ENCODE peak calls at places on chromosome 14, in six cellular contexts. F, Y, D, X, H and B are unnamed samples.

GRCh38 chr14:53807580-53807979 is 149.0 kb downstream of the BMP4 start:
- DNase-seq in F (no peak), Y (no peak), D (no peak), X (no peak), H (no peak), B (no peak)

GRCh38 chr14:68793734-68794129 is 865 bp upstream of the ZFP36L1 start:
- DNase-seq in F (no peak), Y (peak; percentile 72), D (no peak), X (no peak), H (no peak), B (no peak)

GRCh38 chr14:59330455-59330854 is 134.7 kb downstream of the GPR135 start:
- DNase-seq in F (no peak), Y (no peak), D (no peak), X (no peak), H (no peak), B (no peak)

GRCh38 chr14:60760648-60761364 is 26.2 kb downstream of the MNAT1 start:
- DNase-seq in F (peak; percentile 70), Y (no peak), D (no peak), X (no peak), H (no peak), B (no peak)

GRCh38 chr14:95998656-95999055 is 40.5 kb upstream of the C14orf132 start:
- DNase-seq in F (no peak), Y (no peak), D (no peak), X (peak; percentile 6), H (no peak), B (no peak)

GRCh38 chr14:104245723-104246122 is 107.3 kb downstream of the KIF26A start:
- DNase-seq in F (no peak), Y (no peak), D (no peak), X (no peak), H (no peak), B (no peak)

GRCh38 chr14:65566820-65567522 is 154.4 kb downstream of the FUT8 start:
- DNase-seq in F (no peak), Y (no peak), D (no peak), X (no peak), H (no peak), B (no peak)

GRCh38 chr14:102749833-102750775 is 27.1 kb upstream of the TRAF3 start:
- DNase-seq in F (peak; percentile 26), Y (no peak), D (no peak), X (no peak), H (no peak), B (no peak)

GRCh38 chr14:50957296-50957695 is 13.0 kb upstream of the PYGL start:
- DNase-seq in F (no peak), Y (no peak), D (no peak), X (no peak), H (no peak), B (no peak)

GRCh38 chr14:66117600-66117999 is 368.6 kb upstream of the CCDC196 start:
- DNase-seq in F (no peak), Y (no peak), D (no peak), X (peak; percentile 41), H (peak; percentile 30), B (no peak)

GRCh38 chr14:70052990-70053389 is 135.8 kb downstream of the SLC8A3 start:
- DNase-seq in F (no peak), Y (no peak), D (peak; percentile 81), X (peak; percentile 46), H (peak; percentile 41), B (peak; percentile 76)

GRCh38 chr14:34913619-34914018 is 38.5 kb upstream of the BAZ1A start:
- DNase-seq in F (no peak), Y (no peak), D (no peak), X (no peak), H (no peak), B (no peak)

GRCh38 chr14:101595887-101596721 is 34.8 kb downstream of the DIO3 start:
- DNase-seq in F (no peak), Y (peak; percentile 29), D (no peak), X (no peak), H (no peak), B (no peak)

GRCh38 chr14:68598621-68599447 is 194.0 kb downstream of the ZFP36L1 start:
- DNase-seq in F (no peak), Y (no peak), D (no peak), X (peak; percentile 93), H (peak; percentile 89), B (no peak)

GRCh38 chr14:94884616-94885230 is 114.8 kb upstream of the GSC start:
- DNase-seq in F (no peak), Y (no peak), D (no peak), X (no peak), H (no peak), B (no peak)

GRCh38 chr14:24057867-24058259 is 6.1 kb downstream of the CARMIL3 start:
- DNase-seq in F (no peak), Y (no peak), D (no peak), X (no peak), H (no peak), B (no peak)

GRCh38 chr14:68977741-68978549 is 1.2 kb downstream of the ACTN1 start:
- DNase-seq in F (peak; percentile 9), Y (peak; percentile 51), D (peak; percentile 69), X (no peak), H (peak; percentile 24), B (peak; percentile 24)

GRCh38 chr14:54894995-54895394 is 7.6 kb downstream of the GCH1 start:
- DNase-seq in F (no peak), Y (no peak), D (no peak), X (no peak), H (no peak), B (no peak)

GRCh38 chr14:65019944-65020566 is 33.4 kb downstream of the FNTB start:
- DNase-seq in F (no peak), Y (no peak), D (no peak), X (peak; percentile 40), H (peak; percentile 43), B (peak; percentile 56)

GRCh38 chr14:75911883-75912282 is 69.9 kb downstream of the TGFB3 start:
- DNase-seq in F (no peak), Y (no peak), D (peak; percentile 47), X (no peak), H (no peak), B (peak; percentile 60)

GRCh38 chr14:101819251-101819990 is 57.9 kb downstream of the PPP2R5C start:
- DNase-seq in F (no peak), Y (peak; percentile 46), D (no peak), X (no peak), H (no peak), B (no peak)

GRCh38 chr14:22387776-22388241 is 201.2 kb downstream of the DAD1 start:
- DNase-seq in F (no peak), Y (no peak), D (no peak), X (no peak), H (no peak), B (no peak)

GRCh38 chr14:80425686-80426085 is 214.4 kb upstream of the DIO2 start:
- DNase-seq in F (no peak), Y (no peak), D (no peak), X (peak; percentile 40), H (peak; percentile 13), B (no peak)